ENCODE peak calls at places on chromosomes 3 and 15, in four cellular contexts. One of them, this sample, is unnamed.

GRCh38 chr3:17336291-17336690 is 406.1 kb downstream of the TBC1D5 start:
- DNase-seq in SK-N-SH: no peak
- DNase-seq in neural progenitor cell: no peak
- DNase-seq in HepG2: no peak
- DNase-seq in this sample: no peak

GRCh38 chr3:13019243-13019701 is 54.0 kb downstream of the IQSEC1 start:
- DNase-seq in SK-N-SH: peak; percentile 70
- DNase-seq in HepG2: no peak
- DNase-seq in neural progenitor cell: peak; percentile 91
- DNase-seq in this sample: no peak

GRCh38 chr15:58019503-58020376 is 45.8 kb downstream of the ALDH1A2 start:
- DNase-seq in HepG2: no peak
- DNase-seq in neural progenitor cell: no peak
- DNase-seq in SK-N-SH: no peak
- DNase-seq in this sample: no peak

GRCh38 chr15:69045810-69046209 is 31.3 kb downstream of the NOX5 start:
- DNase-seq in neural progenitor cell: peak; percentile 60
- DNase-seq in HepG2: peak; percentile 70
- DNase-seq in SK-N-SH: no peak
- DNase-seq in this sample: no peak

GRCh38 chr3:155065537-155065936 is 14.6 kb upstream of the MME start:
- DNase-seq in HepG2: no peak
- DNase-seq in neural progenitor cell: no peak
- DNase-seq in SK-N-SH: no peak
- DNase-seq in this sample: no peak

GRCh38 chr15:89781055-89781454 is 4.9 kb downstream of the MESP2 start:
- DNase-seq in HepG2: no peak
- DNase-seq in neural progenitor cell: no peak
- DNase-seq in SK-N-SH: no peak
- DNase-seq in this sample: no peak

GRCh38 chr3:66520716-66521115 is 19.9 kb upstream of the LRIG1 start:
- DNase-seq in SK-N-SH: no peak
- DNase-seq in neural progenitor cell: no peak
- DNase-seq in HepG2: no peak
- DNase-seq in this sample: no peak

GRCh38 chr15:76058714-76059319 is 968 bp upstream of the TMEM266 start:
- DNase-seq in neural progenitor cell: peak; percentile 52
- DNase-seq in SK-N-SH: peak; percentile 50
- DNase-seq in HepG2: peak; percentile 15
- DNase-seq in this sample: no peak

GRCh38 chr3:187954486-187955075 is 199.4 kb upstream of the LPP start:
- DNase-seq in SK-N-SH: no peak
- DNase-seq in HepG2: no peak
- DNase-seq in neural progenitor cell: no peak
- DNase-seq in this sample: no peak

GRCh38 chr3:17942856-17943255 is 200.4 kb upstream of the TBC1D5 start:
- DNase-seq in HepG2: no peak
- DNase-seq in neural progenitor cell: no peak
- DNase-seq in SK-N-SH: no peak
- DNase-seq in this sample: no peak

GRCh38 chr3:172918165-172918564 is 167.6 kb downstream of the ECT2 start:
- DNase-seq in SK-N-SH: no peak
- DNase-seq in neural progenitor cell: no peak
- DNase-seq in HepG2: peak; percentile 45
- DNase-seq in this sample: no peak

GRCh38 chr3:129695203-129695602 is 88.7 kb upstream of the PLXND1 start:
- DNase-seq in HepG2: no peak
- DNase-seq in neural progenitor cell: no peak
- DNase-seq in SK-N-SH: no peak
- DNase-seq in this sample: no peak

GRCh38 chr3:148883163-148883562 is 18.1 kb downstream of the CPA3 start:
- DNase-seq in HepG2: no peak
- DNase-seq in neural progenitor cell: no peak
- DNase-seq in SK-N-SH: no peak
- DNase-seq in this sample: no peak

GRCh38 chr3:134449277-134449676 is 36.5 kb downstream of the ANAPC13 start:
- DNase-seq in SK-N-SH: peak; percentile 29
- DNase-seq in neural progenitor cell: peak; percentile 69
- DNase-seq in HepG2: peak; percentile 56
- DNase-seq in this sample: peak; percentile 22

GRCh38 chr15:99717129-99718024 is 15.9 kb downstream of the LYSMD4 start:
- DNase-seq in SK-N-SH: no peak
- DNase-seq in HepG2: no peak
- DNase-seq in neural progenitor cell: no peak
- DNase-seq in this sample: no peak

GRCh38 chr15:77986891-77987764 is 90.4 kb downstream of the TBC1D2B start:
- DNase-seq in SK-N-SH: no peak
- DNase-seq in neural progenitor cell: peak; percentile 65
- DNase-seq in HepG2: no peak
- DNase-seq in this sample: no peak

GRCh38 chr3:169345662-169346331 is 317.7 kb downstream of the MECOM start:
- DNase-seq in SK-N-SH: no peak
- DNase-seq in HepG2: no peak
- DNase-seq in neural progenitor cell: no peak
- DNase-seq in this sample: no peak

GRCh38 chr3:52240886-52241244 is 1.9 kb upstream of the TWF2 start:
- DNase-seq in HepG2: no peak
- DNase-seq in neural progenitor cell: no peak
- DNase-seq in SK-N-SH: no peak
- DNase-seq in this sample: no peak

GRCh38 chr15:89320200-89320599 is 14.4 kb downstream of the POLG start:
- DNase-seq in HepG2: no peak
- DNase-seq in SK-N-SH: no peak
- DNase-seq in neural progenitor cell: no peak
- DNase-seq in this sample: no peak

DNA sequence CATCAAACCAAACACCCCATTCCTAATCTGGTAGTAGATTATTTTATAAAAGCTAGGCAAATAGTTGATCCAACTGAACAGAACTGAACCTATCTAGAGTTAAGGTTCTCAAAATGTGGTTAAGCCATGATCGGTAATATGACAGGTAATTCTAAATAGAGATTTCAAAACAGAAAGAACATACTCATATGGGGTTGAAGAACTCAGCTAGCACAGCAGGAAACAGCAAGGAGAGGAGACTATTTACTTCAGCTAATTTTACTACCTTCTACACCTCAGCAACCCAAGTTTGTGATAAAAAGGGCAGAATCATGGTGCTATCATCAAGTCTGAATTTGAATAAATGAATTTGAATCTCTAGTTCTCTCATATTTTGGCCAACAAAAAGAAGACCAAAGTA is 11.8 kb downstream of the CD47 start:
- DNase-seq in neural progenitor cell: no peak
- DNase-seq in SK-N-SH: no peak
- DNase-seq in HepG2: no peak
- DNase-seq in this sample: no peak
- H3K79me2 ChIP-seq in neural progenitor cell: peaks cover 5% of the 10 kb centered on the region
- H3K79me2 ChIP-seq in SK-N-SH: peaks cover 10% of the 10 kb centered on the region
- H3K79me2 ChIP-seq in HepG2: no peaks in the 10 kb centered on the region
- H3K79me2 ChIP-seq in this sample: peaks cover 58% of the 10 kb centered on the region

GRCh38 chr3:53975382-53975781 is 83.7 kb upstream of the SELENOK start:
- DNase-seq in SK-N-SH: no peak
- DNase-seq in neural progenitor cell: no peak
- DNase-seq in HepG2: no peak
- DNase-seq in this sample: no peak
- H4K20me1 ChIP-seq in SK-N-SH: no peaks in the 10 kb centered on the region
- H4K20me1 ChIP-seq in neural progenitor cell: no peaks in the 10 kb centered on the region
- H4K20me1 ChIP-seq in HepG2: no peaks in the 10 kb centered on the region
- H4K20me1 ChIP-seq in this sample: no peaks in the 10 kb centered on the region

DNA sequence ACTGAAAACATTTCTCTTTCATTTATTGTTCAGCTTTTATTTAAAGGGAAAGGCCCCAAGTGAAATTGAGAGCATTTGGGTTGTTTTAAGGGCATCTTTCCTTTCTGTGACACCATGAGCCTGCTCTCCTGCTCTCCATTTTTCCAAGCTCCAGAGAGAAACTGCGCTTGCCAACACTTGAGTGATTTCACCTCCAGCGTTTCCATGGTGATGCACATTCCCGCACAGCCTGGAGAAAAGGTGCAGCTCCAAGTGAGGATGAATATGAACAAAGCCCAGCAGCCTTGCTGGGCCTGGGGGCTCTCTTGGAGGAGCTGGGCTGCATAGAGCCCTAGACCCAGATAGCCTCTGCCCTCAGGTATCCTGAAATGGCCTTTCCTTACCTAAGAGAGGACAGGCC is 159.2 kb upstream of the PPP2R3A start:
- DNase-seq in SK-N-SH: no peak
- DNase-seq in neural progenitor cell: peak; percentile 67
- DNase-seq in HepG2: no peak
- DNase-seq in this sample: no peak
- H3K4me2 ChIP-seq in SK-N-SH: no peak overlapping the region
- H3K4me2 ChIP-seq in neural progenitor cell: peak overlapping the region; percentile 50
- H3K4me2 ChIP-seq in HepG2: no peak overlapping the region
- H3K4me2 ChIP-seq in this sample: no peak overlapping the region

GRCh38 chr3:47380026-47380600 is 708 bp upstream of the PTPN23 start:
- DNase-seq in HepG2: no peak
- DNase-seq in neural progenitor cell: no peak
- DNase-seq in SK-N-SH: no peak
- DNase-seq in this sample: no peak

GRCh38 chr3:47381317-47382157 is 716 bp downstream of the PTPN23 start:
- DNase-seq in SK-N-SH: peak; percentile 93
- DNase-seq in HepG2: peak; percentile 80
- DNase-seq in neural progenitor cell: peak; percentile 86
- DNase-seq in this sample: peak; percentile 88

GRCh38 chr3:47378869-47379268 is 2.0 kb upstream of the PTPN23 start:
- DNase-seq in SK-N-SH: no peak
- DNase-seq in HepG2: no peak
- DNase-seq in neural progenitor cell: no peak
- DNase-seq in this sample: no peak

GRCh38 chr3:47379488-47379899 is 1.3 kb upstream of the PTPN23 start:
- DNase-seq in HepG2: peak; percentile 79
- DNase-seq in SK-N-SH: no peak
- DNase-seq in neural progenitor cell: no peak
- DNase-seq in this sample: no peak

GRCh38 chr3:47380601-47381316 is at the start of gene PTPN23:
- DNase-seq in HepG2: peak; percentile 97
- DNase-seq in neural progenitor cell: peak; percentile 99
- DNase-seq in SK-N-SH: peak; percentile 97
- DNase-seq in this sample: peak; percentile 99
- H3K79me2 ChIP-seq in HepG2: peaks cover 41% of the 10 kb centered on the region
- H3K79me2 ChIP-seq in neural progenitor cell: peaks cover 46% of the 10 kb centered on the region
- H3K79me2 ChIP-seq in SK-N-SH: peaks cover 68% of the 10 kb centered on the region
- H3K79me2 ChIP-seq in this sample: peaks cover 50% of the 10 kb centered on the region

GRCh38 chr15:80846416-80846815 is 67.2 kb downstream of the CEMIP start:
- DNase-seq in HepG2: peak; percentile 9
- DNase-seq in SK-N-SH: no peak
- DNase-seq in neural progenitor cell: no peak
- DNase-seq in this sample: no peak

GRCh38 chr15:80839764-80840130 is 60.6 kb downstream of the CEMIP start:
- DNase-seq in SK-N-SH: no peak
- DNase-seq in neural progenitor cell: no peak
- DNase-seq in HepG2: no peak
- DNase-seq in this sample: no peak

GRCh38 chr15:80840173-80841130 is 61.3 kb downstream of the CEMIP start:
- DNase-seq in neural progenitor cell: no peak
- DNase-seq in HepG2: peak; percentile 15
- DNase-seq in SK-N-SH: no peak
- DNase-seq in this sample: no peak

GRCh38 chr15:80841537-80841936 is 62.4 kb downstream of the CEMIP start:
- DNase-seq in SK-N-SH: no peak
- DNase-seq in neural progenitor cell: no peak
- DNase-seq in HepG2: peak; percentile 27
- DNase-seq in this sample: no peak

GRCh38 chr15:80844011-80844732 is 65.0 kb downstream of the CEMIP start:
- DNase-seq in neural progenitor cell: no peak
- DNase-seq in HepG2: peak; percentile 45
- DNase-seq in SK-N-SH: no peak
- DNase-seq in this sample: no peak
- H4K20me1 ChIP-seq in neural progenitor cell: no peaks in the 10 kb centered on the region
- H4K20me1 ChIP-seq in HepG2: no peaks in the 10 kb centered on the region
- H4K20me1 ChIP-seq in SK-N-SH: no peaks in the 10 kb centered on the region
- H4K20me1 ChIP-seq in this sample: no peaks in the 10 kb centered on the region

GRCh38 chr15:71341811-71342550 is 226.7 kb downstream of the THSD4 start:
- DNase-seq in neural progenitor cell: no peak
- DNase-seq in HepG2: no peak
- DNase-seq in SK-N-SH: no peak
- DNase-seq in this sample: no peak
- H3K4me2 ChIP-seq in neural progenitor cell: no peak overlapping the region
- H3K4me2 ChIP-seq in HepG2: no peak overlapping the region
- H3K4me2 ChIP-seq in SK-N-SH: no peak overlapping the region
- H3K4me2 ChIP-seq in this sample: no peak overlapping the region

GRCh38 chr15:74007820-74008371 is 13.4 kb downstream of the PML start:
- DNase-seq in HepG2: no peak
- DNase-seq in SK-N-SH: no peak
- DNase-seq in neural progenitor cell: no peak
- DNase-seq in this sample: peak; percentile 69
- H3K79me2 ChIP-seq in HepG2: no peaks in the 10 kb centered on the region
- H3K79me2 ChIP-seq in SK-N-SH: peaks cover 96% of the 10 kb centered on the region
- H3K79me2 ChIP-seq in neural progenitor cell: peaks cover 15% of the 10 kb centered on the region
- H3K79me2 ChIP-seq in this sample: peaks cover 3% of the 10 kb centered on the region

DNA sequence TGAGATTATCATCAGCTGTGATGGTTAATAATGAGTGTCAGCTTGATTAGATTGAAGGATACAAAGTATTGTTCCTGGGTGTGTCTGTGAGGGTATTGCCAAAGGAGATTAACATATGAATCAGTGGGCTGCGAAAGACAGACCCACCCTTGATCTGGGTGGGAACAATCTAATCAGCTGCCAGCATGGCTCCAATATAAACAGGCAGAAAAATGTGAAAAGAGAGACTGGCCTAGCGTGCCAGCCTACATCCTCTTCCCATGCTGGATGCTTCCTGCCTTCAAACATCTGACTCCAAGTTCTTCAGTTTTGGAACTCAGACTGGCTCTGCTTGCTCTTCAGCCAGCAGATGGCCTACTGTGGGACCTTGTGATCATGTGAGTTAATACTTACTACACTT is 869.5 kb downstream of the SI start:
- DNase-seq in HepG2: no peak
- DNase-seq in neural progenitor cell: peak; percentile 1
- DNase-seq in SK-N-SH: no peak
- DNase-seq in this sample: no peak
- H4K20me1 ChIP-seq in HepG2: no peaks in the 10 kb centered on the region
- H4K20me1 ChIP-seq in neural progenitor cell: no peaks in the 10 kb centered on the region
- H4K20me1 ChIP-seq in SK-N-SH: no peaks in the 10 kb centered on the region
- H4K20me1 ChIP-seq in this sample: no peaks in the 10 kb centered on the region

DNA sequence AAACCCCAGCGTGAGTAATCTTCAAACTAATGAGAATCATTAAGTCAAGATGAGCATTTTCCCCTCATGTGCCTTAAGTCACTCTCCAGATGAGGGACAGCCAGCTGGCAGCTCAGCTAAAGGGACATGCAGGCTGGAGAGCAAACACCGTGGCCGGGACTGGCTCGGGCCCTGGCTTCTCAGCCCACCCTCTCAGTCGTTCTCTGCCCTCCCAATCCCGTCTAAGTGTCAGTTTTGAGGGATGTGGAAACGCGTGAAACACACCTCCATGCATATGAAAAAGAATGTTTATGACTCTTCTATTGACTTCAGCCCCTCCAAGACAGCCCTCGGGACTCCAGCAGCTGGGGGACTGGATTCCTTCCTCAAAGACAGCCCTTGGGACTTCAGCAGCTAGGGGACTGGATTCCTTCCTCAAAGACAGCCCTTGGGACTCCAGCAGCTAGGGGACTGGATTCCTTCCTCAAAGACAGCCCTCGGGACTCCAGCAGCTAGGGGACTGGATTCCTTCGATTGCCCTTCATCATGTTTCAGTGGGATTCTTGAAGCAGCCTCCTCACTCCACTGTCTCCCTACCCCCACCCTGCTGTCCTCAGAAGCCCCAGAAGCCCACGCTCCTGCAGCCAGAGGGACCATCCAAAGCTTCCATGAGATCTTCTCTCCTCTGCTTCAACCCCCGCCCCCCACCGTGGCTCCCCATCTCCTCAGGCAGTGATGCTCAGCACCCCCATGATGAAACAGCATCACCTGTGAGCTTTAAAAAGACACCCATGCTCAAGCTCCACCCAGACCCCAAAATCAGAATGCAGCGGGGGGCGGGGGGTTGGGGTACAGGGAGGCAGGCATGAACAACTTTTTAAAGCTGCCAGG is 228.9 kb downstream of the XXYLT1 start:
- DNase-seq in SK-N-SH: no peak
- DNase-seq in neural progenitor cell: peak; percentile 50
- DNase-seq in HepG2: no peak
- DNase-seq in this sample: no peak
- H3K4me2 ChIP-seq in SK-N-SH: no peak overlapping the region
- H3K4me2 ChIP-seq in neural progenitor cell: no peak overlapping the region
- H3K4me2 ChIP-seq in HepG2: no peak overlapping the region
- H3K4me2 ChIP-seq in this sample: no peak overlapping the region